ENCODE peak calls at places on chromosomes 3 and 15, in ten cellular contexts. V, N, F, I, Z, C, L, X, A and O are unnamed samples.

GRCh38 chr15:85580914-85581313 is 200.5 kb downstream of the AKAP13 start:
- DNase-seq in I (peak), C (no peak), F (no peak), V (no peak), N (peak), Z (no peak), A (no peak), X (no peak), L (no peak), O (no peak)

GRCh38 chr15:66789029-66790025 is 87.3 kb downstream of the SMAD6 start:
- DNase-seq in V (no peak), Z (peak), C (peak), X (peak), L (peak), N (no peak), A (peak), I (peak), F (peak), O (no peak)

GRCh38 chr3:183230826-183231225 is 22.2 kb upstream of the B3GNT5 start:
- DNase-seq in A (no peak), N (no peak), I (no peak), V (no peak), L (no peak), Z (no peak), C (no peak), F (no peak), X (no peak), O (no peak)

GRCh38 chr3:73568371-73568862 is 56.3 kb downstream of the PDZRN3 start:
- DNase-seq in I (no peak), F (no peak), V (no peak), C (no peak), Z (no peak), L (no peak), X (no peak), A (no peak), N (peak), O (no peak)

GRCh38 chr3:40869939-40870338 is 329.4 kb upstream of the CTNNB1 start:
- DNase-seq in A (no peak), L (no peak), V (no peak), X (no peak), F (no peak), Z (no peak), C (no peak), I (no peak), N (no peak), O (no peak)

GRCh38 chr15:67135494-67135893 is 70.1 kb downstream of the SMAD3 start:
- DNase-seq in A (no peak), Z (peak), C (no peak), L (peak), I (no peak), F (peak), V (no peak), X (peak), N (no peak), O (no peak)

GRCh38 chr3:150078983-150079739 is 108.5 kb upstream of the PFN2 start:
- DNase-seq in X (no peak), C (no peak), F (no peak), I (no peak), A (peak), V (no peak), L (peak), Z (peak), N (no peak), O (peak)

GRCh38 chr15:92819312-92820232 is 80.6 kb upstream of the CHD2 start:
- DNase-seq in F (no peak), I (no peak), C (no peak), A (peak), V (no peak), L (no peak), N (no peak), Z (no peak), X (no peak), O (no peak)

GRCh38 chr15:62605292-62605691 is 437.3 kb upstream of the TPM1 start:
- DNase-seq in F (no peak), L (no peak), C (no peak), V (no peak), N (no peak), A (no peak), Z (no peak), I (no peak), X (no peak), O (no peak)

GRCh38 chr15:52100807-52101206 is 11.8 kb downstream of the BCL2L10 start:
- DNase-seq in L (peak), V (no peak), Z (peak), C (no peak), A (peak), X (peak), I (peak), N (peak), F (peak), O (peak)

GRCh38 chr3:65114041-65114440 is 426.2 kb upstream of the ADAMTS9 start:
- DNase-seq in I (no peak), C (no peak), Z (no peak), V (no peak), L (no peak), F (no peak), A (no peak), N (no peak), X (no peak), O (no peak)

GRCh38 chr15:37016287-37016686 is 84.1 kb downstream of the MEIS2 start:
- DNase-seq in A (peak), Z (peak), V (no peak), I (no peak), N (no peak), X (no peak), L (no peak), C (no peak), F (peak), O (no peak)

GRCh38 chr15:72342385-72342784 is 22.4 kb upstream of the CELF6 start:
- DNase-seq in A (peak), I (peak), Z (no peak), X (no peak), C (peak), N (no peak), V (no peak), L (peak), F (no peak), O (no peak)

GRCh38 chr3:120274739-120275167 is 10.3 kb downstream of the GPR156 start:
- DNase-seq in N (peak), C (no peak), I (peak), F (no peak), A (no peak), V (no peak), L (no peak), X (no peak), Z (no peak), O (no peak)

GRCh38 chr3:114624047-114624445 is 330.2 kb downstream of the TIGIT start:
- DNase-seq in L (peak), C (peak), N (peak), X (peak), I (no peak), V (no peak), A (no peak), F (peak), Z (peak), O (no peak)

GRCh38 chr3:36907911-36908646 is 36.8 kb downstream of the TRANK1 start:
- DNase-seq in N (peak), F (peak), I (peak), X (peak), A (peak), Z (peak), V (no peak), C (no peak), L (no peak), O (no peak)

GRCh38 chr3:106185949-106186348 is 317.1 kb upstream of the CBLB start:
- DNase-seq in F (no peak), A (no peak), L (no peak), Z (no peak), X (no peak), I (no peak), V (no peak), N (no peak), C (no peak), O (no peak)

GRCh38 chr3:61563614-61564404 is 2.4 kb downstream of the PTPRG start:
- DNase-seq in A (no peak), C (peak), F (peak), I (no peak), N (peak), V (no peak), X (no peak), Z (no peak), L (peak), O (no peak)

GRCh38 chr3:169665264-169666078 is 2.0 kb upstream of the MECOM start:
- DNase-seq in X (no peak), N (no peak), I (no peak), L (no peak), Z (no peak), V (no peak), A (peak), C (no peak), F (no peak), O (no peak)

GRCh38 chr3:156742401-156742800 is 68.0 kb downstream of the TIPARP start:
- DNase-seq in Z (no peak), I (no peak), N (no peak), L (no peak), X (no peak), C (no peak), V (no peak), A (no peak), F (no peak), O (no peak)

GRCh38 chr15:63514533-63514943 is 10.1 kb downstream of the USP3 start:
- DNase-seq in F (no peak), Z (peak), A (peak), X (no peak), V (no peak), N (no peak), I (no peak), C (no peak), L (no peak), O (no peak)

DNA sequence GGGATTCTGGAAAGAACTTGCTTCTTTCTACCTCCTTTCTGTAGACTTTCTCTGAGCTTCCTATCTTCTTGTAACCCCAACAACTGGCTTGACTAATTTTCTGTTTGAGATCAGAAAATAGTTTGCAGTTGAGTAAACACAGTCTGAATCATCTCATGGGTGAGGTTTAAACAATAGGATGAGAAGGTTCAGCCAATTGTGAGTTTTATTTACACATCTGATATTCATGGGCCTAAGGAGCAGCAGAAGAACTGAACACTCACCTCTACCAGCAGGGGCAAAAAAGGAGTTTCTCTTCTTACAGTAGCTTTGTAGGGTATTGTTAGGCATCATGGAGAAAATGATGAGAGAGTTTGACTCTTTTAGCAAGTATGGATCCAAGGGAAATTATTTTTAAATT is 54.2 kb downstream of the DTWD1 start:
- DNase-seq in L (no peak), N (no peak), I (no peak), A (peak), F (no peak), C (no peak), Z (peak), X (no peak), V (no peak), O (no peak)
- TF ChIP-seq CTCF in L (no peak), N (no peak), I (no peak), A (peak), F (no peak), C (no peak), Z (peak), X (no peak), V (no peak), O (peak)

DNA sequence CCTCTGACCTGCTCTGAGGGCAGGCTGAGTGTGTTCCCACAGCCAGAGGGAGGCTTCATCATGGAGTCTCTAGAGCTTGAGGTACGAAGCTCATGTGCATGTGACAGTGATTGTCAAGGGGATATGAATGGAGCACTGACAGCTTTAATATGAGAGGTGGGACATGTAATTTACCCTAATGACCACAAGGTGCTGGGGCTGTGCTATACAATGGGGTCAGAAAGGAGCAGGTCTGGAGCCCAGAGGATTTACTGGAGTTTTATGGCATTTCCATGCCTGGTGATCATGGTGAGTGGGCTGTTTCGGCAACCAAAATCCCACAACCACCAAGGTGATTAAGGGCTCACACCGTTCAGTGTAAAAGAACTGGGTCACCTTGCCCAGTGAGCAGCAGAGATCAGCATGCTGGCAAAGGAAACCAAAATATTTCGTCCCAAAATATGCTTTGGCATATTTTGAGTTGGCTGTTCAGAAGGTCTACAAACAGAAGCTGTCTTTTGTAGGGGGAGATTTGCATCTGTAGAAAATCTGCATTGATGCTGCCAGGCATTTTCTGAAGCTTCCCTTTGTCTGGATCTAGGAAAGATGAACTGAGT is 40.1 kb upstream of the RASGRF1 start:
- DNase-seq in A (no peak), I (no peak), Z (no peak), C (no peak), X (no peak), L (no peak), V (no peak), N (no peak), F (no peak), O (no peak)
- TF ChIP-seq CTCF in A (peak), I (no peak), Z (no peak), C (peak), X (no peak), L (no peak), V (peak), N (no peak), F (no peak), O (no peak)

GRCh38 chr3:52299815-52300611 is 12.4 kb downstream of the GLYCTK start:
- DNase-seq in I (peak), L (peak), A (peak), N (peak), C (peak), X (no peak), V (no peak), Z (peak), F (peak), O (no peak)
- TF ChIP-seq CTCF in I (no peak), L (peak), A (peak), N (no peak), C (no peak), X (no peak), V (peak), Z (peak), F (no peak), O (peak)

DNA sequence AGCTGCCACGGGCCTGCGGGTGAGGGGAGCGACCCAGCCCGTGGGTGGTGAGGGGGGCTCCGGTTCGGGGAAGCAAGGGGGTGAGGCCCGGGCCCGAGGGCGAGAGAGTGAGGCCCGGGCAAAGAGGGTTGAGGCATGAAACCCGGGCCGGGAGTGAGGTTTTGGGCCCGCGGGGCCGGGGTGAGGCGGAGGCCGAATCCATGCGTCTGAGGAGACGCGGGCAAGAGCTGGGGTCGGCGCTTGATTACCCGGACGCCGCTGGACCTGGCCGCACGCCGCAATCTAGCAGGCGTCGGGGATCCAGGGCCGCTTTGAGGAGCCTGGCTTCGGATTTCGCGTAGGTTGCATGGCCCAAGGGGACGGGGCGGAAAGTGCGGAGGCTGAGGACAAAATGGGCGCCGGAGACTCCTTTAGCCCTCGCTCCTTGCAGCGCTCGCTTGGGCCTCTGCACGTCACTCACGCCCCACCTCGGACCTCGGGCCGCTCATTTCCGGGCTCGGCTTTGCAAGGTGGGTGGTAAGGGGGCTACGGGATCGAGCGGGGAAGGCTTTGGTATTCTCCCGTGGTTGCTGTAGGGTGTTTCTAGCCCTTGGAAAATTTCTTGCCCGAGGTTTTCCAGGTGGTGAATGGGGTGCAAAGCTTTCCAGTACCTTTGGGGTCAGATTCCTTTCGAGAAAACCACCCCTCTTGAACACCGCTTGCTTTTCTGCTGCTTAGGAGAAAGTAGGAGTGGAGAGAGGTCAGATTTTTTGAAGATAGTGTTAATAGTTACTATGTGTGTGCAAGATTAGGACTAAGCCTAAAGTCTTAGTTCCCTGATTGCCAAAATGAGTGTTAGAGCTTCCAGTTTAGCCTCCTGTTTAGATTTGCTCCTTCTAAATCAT is 827 bp downstream of the SLC25A36 start:
- DNase-seq in Z (peak), X (peak), F (peak), I (peak), C (peak), L (peak), N (peak), A (peak), V (peak), O (no peak)
- TF ChIP-seq CTCF in Z (no peak), X (no peak), F (no peak), I (no peak), C (no peak), L (no peak), N (no peak), A (no peak), V (no peak), O (no peak)

GRCh38 chr3:48023377-48023776 is 7.2 kb upstream of the MAP4 start:
- DNase-seq in A (no peak), N (no peak), Z (no peak), V (no peak), X (no peak), C (peak), I (no peak), L (no peak), F (no peak), O (no peak)
- TF ChIP-seq CTCF in A (no peak), N (no peak), Z (no peak), V (no peak), X (no peak), C (no peak), I (no peak), L (no peak), F (no peak), O (no peak)

DNA sequence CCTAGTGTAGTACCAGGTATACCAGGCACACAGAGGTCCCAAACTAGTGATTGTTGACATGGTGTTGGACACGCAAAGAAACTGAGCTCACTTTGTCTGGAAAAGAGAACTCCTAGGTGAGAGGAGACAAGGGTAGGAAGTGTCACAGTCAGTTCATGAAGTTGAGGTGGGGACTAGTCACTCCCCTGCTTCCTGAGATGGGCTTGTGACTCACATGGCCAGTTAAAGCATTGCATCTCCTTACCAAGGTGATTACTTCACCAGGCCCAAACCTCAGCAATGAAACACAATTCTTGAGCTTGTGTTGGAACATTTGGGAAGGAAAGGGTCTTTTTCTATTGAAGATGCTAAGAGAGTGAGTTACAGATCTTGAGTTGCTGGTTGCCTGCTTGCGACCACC is 49.2 kb upstream of the RAD18 start:
- DNase-seq in A (peak), C (no peak), V (no peak), Z (no peak), F (no peak), N (no peak), L (no peak), X (no peak), I (no peak), O (no peak)
- TF ChIP-seq CTCF in A (no peak), C (no peak), V (no peak), Z (no peak), F (no peak), N (no peak), L (no peak), X (no peak), I (no peak), O (no peak)

GRCh38 chr3:96331341-96331740 is 483.1 kb upstream of the EPHA6 start:
- DNase-seq in A (no peak), I (no peak), X (no peak), L (no peak), F (no peak), C (no peak), Z (no peak), V (no peak), N (no peak), O (no peak)
- TF ChIP-seq CTCF in A (no peak), I (no peak), X (no peak), L (peak), F (no peak), C (no peak), Z (no peak), V (no peak), N (no peak), O (no peak)